ENCODE peak calls at places on chromosomes 4 and X, in four cellular contexts. I is H1, C is K562, D is GM12878. U is an unnamed sample.

GRCh38 chr4:23269583-23269982 is 576.8 kb downstream of the GBA3 start:
- DNase-seq in D (no peak), I (no peak), C (no peak), U (no peak)

GRCh38 chr4:181971411-181971810 is 271.8 kb upstream of the TENM3 start:
- DNase-seq in I (no peak), D (no peak), C (no peak), U (no peak)

GRCh38 chrX:83916525-83916924 is 55.6 kb downstream of the CYLC1 start:
- DNase-seq in D (no peak), I (no peak), C (peak), U (peak)

GRCh38 chr4:87073570-87074470 is 139.0 kb downstream of the AFF1 start:
- DNase-seq in D (peak), I (no peak), C (no peak), U (peak)

GRCh38 chr4:171024720-171025303 is 788.4 kb upstream of the GALNTL6 start:
- DNase-seq in I (no peak), D (no peak), C (no peak), U (no peak)

GRCh38 chr4:158071931-158072330 is 100.9 kb downstream of the GASK1B start:
- DNase-seq in D (no peak), C (no peak), I (no peak), U (no peak)

GRCh38 chr4:93416337-93417102 is 412.0 kb upstream of the ATOH1 start:
- DNase-seq in I (no peak), D (no peak), C (no peak), U (peak)

GRCh38 chrX:48903290-48903689 is 5.6 kb downstream of the PQBP1 start:
- DNase-seq in I (no peak), D (no peak), C (no peak), U (no peak)

GRCh38 chr4:4712800-4713528 is 146.5 kb upstream of the MSX1 start:
- DNase-seq in C (no peak), D (no peak), I (no peak), U (no peak)

GRCh38 chr4:107497054-107497453 is 223.0 kb downstream of the PAPSS1 start:
- DNase-seq in I (no peak), D (no peak), C (no peak), U (no peak)

GRCh38 chr4:54229631-54230478 is 762 bp downstream of the PDGFRA start:
- DNase-seq in I (peak), C (no peak), D (no peak), U (peak)

GRCh38 chrX:78527818-78528217 is 131.3 kb downstream of the RTL3 start:
- DNase-seq in D (no peak), C (no peak), I (no peak), U (no peak)

GRCh38 chrX:78532363-78532762 is 126.8 kb downstream of the RTL3 start:
- DNase-seq in C (no peak), I (no peak), D (no peak), U (no peak)

GRCh38 chrX:78522601-78523000 is 136.5 kb downstream of the RTL3 start:
- DNase-seq in C (no peak), D (no peak), I (no peak), U (no peak)

DNA sequence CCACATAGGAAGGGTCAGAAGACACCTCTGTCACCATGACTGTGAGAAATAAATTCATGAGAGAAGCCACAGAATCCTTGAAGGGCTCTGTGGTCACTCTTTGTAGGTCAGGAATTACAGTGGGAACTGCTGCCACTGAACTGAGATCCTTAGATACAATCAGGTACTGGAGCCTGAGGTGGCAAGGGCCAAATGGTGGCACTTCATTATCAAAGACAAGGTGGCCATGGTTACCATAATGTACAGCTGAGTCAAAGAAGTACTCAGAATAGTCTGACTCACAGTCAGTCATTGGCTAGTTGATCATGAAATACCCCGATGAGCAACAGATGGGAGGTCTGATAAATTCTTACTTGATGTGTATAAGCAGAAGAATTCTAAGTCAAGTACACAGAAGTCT is 131.9 kb downstream of the RTL3 start:
- DNase-seq in I (no peak), D (no peak), C (no peak), U (no peak)
- TF ChIP-seq NRF1 in I (no peak), D (no peak), C (no peak), U (no peak)

GRCh38 chr4:61994036-61994435 is 793.9 kb downstream of the ADGRL3 start:
- DNase-seq in D (no peak), C (no peak), I (no peak), U (no peak)

GRCh38 chr4:61996943-61997342 is 796.8 kb downstream of the ADGRL3 start:
- DNase-seq in D (no peak), I (no peak), C (no peak), U (no peak)

GRCh38 chr4:61997813-61998212 is 797.7 kb downstream of the ADGRL3 start:
- DNase-seq in C (no peak), D (no peak), I (no peak), U (no peak)

GRCh38 chr4:61995717-61996337 is 795.7 kb downstream of the ADGRL3 start:
- DNase-seq in C (no peak), D (no peak), I (no peak), U (no peak)

DNA sequence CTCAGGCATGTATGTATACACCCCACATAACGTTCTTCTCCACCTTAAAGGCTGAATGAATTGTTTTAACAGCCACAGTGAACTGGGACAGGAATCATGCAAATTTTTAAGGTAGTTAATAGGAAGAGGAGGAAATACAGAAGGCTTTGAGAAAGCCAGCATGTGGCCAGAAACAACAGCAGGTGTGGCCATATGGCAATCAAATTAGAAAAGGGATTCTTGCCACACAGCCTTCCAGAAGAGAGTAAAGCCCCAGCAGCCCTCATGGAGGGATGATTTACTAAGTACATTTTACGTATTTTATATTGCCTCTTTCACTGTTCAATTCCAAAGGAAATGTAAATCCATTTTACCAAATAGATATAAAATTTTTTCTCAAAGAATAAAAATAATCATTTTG is 792.2 kb downstream of the ADGRL3 start:
- DNase-seq in D (no peak), I (no peak), C (no peak), U (no peak)
- TF ChIP-seq NRF1 in D (no peak), I (no peak), C (no peak), U (no peak)

DNA sequence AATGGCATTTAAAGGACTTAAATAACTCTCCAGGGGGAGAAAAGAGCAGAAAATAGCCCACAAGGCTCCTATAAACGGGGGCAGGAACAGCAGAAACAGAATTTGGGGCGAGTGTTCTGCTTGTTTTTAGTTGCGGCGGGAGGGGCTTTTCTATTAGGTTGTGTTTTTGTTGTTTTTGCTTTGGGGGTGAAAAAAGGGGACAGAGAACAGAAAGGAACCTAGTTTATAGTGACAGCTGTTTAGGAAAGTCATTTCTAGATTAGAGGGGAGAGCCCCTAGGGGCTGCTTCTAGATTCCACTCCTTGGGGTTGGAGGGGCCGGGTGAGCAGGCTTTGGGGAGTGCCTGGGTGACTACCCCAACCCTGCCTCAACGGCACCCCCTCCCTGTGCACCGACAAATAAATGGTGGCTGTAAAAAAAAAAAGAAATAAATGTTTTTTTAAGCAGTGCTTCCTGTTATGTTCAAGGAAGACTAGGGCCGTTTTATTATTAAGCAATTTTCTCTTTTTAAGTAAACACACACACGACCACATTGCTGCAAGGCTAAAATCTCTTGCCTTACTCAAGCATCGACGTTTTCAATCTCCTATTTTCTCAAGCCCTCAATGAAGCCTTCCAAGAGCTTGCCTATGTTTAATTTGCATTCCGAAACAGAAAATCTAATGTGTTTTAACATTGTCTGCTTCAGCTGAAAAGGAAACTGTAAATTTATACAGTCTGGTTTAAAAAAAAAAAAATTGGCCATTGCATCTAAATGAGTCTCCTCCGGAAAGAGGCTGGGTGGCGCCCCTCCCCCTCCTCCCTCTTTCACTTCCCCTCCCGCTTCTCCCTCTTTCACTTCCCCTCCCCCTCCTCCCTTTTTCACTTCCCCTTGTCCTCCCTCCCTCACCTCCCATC is 123.3 kb upstream of the TBL1X start:
- DNase-seq in D (peak), C (peak), I (no peak), U (peak)
- TF ChIP-seq NRF1 in D (no peak), C (no peak), I (no peak), U (no peak)

GRCh38 chr4:110505440-110505839 is 29.5 kb downstream of the ENPEP start:
- DNase-seq in I (no peak), D (no peak), C (no peak), U (no peak)

GRCh38 chr4:110510282-110510681 is 34.3 kb downstream of the ENPEP start:
- DNase-seq in D (no peak), I (no peak), C (no peak), U (no peak)

GRCh38 chr4:110512901-110513300 is 36.9 kb downstream of the ENPEP start:
- DNase-seq in D (no peak), I (no peak), C (no peak), U (no peak)

GRCh38 chr4:110510955-110511544 is 35.1 kb downstream of the ENPEP start:
- DNase-seq in D (no peak), C (peak), I (no peak), U (peak)

GRCh38 chr4:110508827-110509446 is 33.0 kb downstream of the ENPEP start:
- DNase-seq in I (no peak), C (no peak), D (no peak), U (peak)
- TF ChIP-seq NRF1 in I (no peak), C (no peak), D (no peak), U (no peak)

DNA sequence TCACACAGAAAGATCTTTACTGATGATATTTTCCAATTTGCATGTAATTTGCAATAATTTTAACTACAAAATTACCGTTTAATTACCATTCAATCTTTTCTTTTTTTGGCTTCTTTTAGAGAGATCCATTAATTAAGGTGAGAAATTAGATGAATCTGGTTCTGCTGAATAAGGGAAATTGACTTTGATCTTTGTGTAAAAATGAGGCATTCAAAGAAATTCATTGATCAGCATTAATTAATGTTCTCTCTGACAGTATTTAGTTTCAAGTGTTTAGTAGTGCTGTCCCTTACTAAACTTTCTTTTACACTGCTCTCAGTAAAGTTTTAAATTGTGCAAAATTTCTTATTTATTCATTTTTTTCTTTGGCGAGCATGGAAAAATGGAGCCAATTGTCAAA is 97.2 kb upstream of the KCTD8 start:
- DNase-seq in I (no peak), C (no peak), D (no peak), U (no peak)
- TF ChIP-seq NRF1 in I (no peak), C (no peak), D (no peak), U (no peak)